ENCODE peak calls at places on chromosomes 7 and 10, in seven cellular contexts. A is GM12864, N is colonic mucosa, F is endodermal cell, Q is fibroblast of villous mesenchyme, I is brain microvascular endothelial cell, Y is fibroblast of lung. L is an unnamed sample.
A peak's percentile ranks its signal among the peaks of the same experiment; 100 is the strongest.

GRCh38 chr7:66296555-66296954 is 91.4 kb downstream of the TPST1 start:
- DNase-seq in A (no peak), N (no peak), F (no peak), Q (peak; percentile 72), I (no peak), Y (peak; percentile 86), L (peak; percentile 58)

GRCh38 chr10:120582753-120583152 is 125.7 kb downstream of the PLPP4 start:
- DNase-seq in A (no peak), N (no peak), F (no peak), Q (no peak), I (no peak), Y (no peak), L (no peak)

GRCh38 chr7:94962661-94963060 is 55.3 kb downstream of the PPP1R9A start:
- DNase-seq in A (no peak), N (no peak), F (no peak), Q (no peak), I (no peak), Y (no peak), L (no peak)

GRCh38 chr7:11698273-11698930 is 133.6 kb downstream of the THSD7A start:
- DNase-seq in A (no peak), N (no peak), F (no peak), Q (no peak), I (no peak), Y (no peak), L (no peak)

GRCh38 chr10:46328853-46329689 is 42.3 kb downstream of the ANTXRL start:
- DNase-seq in A (no peak), N (no peak), F (no peak), Q (no peak), I (no peak), Y (no peak), L (no peak)

GRCh38 chr10:102735065-102735562 is 8.6 kb upstream of the WBP1L start:
- DNase-seq in A (no peak), N (no peak), F (peak; percentile 68), Q (no peak), I (no peak), Y (no peak), L (peak; percentile 11)

GRCh38 chr10:123301077-123301875 is 147.1 kb downstream of the BUB3 start:
- DNase-seq in A (no peak), N (no peak), F (peak; percentile 11), Q (no peak), I (no peak), Y (peak; percentile 19), L (peak; percentile 62)

GRCh38 chr10:46084321-46085165 is 38.5 kb upstream of the MSMB start:
- DNase-seq in A (no peak), N (no peak), F (no peak), Q (peak; percentile 50), I (no peak), Y (no peak), L (no peak)

GRCh38 chr7:157004839-157005455 is 5.5 kb downstream of the MNX1 start:
- DNase-seq in A (no peak), N (no peak), F (peak; percentile 70), Q (no peak), I (no peak), Y (no peak), L (no peak)

GRCh38 chr7:55432937-55433784 is 68.0 kb downstream of the LANCL2 start:
- DNase-seq in A (peak; percentile 16), N (no peak), F (peak; percentile 67), Q (peak; percentile 58), I (no peak), Y (peak; percentile 58), L (peak; percentile 44)

GRCh38 chr10:119342017-119342734 is 134.8 kb downstream of the GRK5 start:
- DNase-seq in A (no peak), N (peak; percentile 34), F (no peak), Q (peak; percentile 33), I (no peak), Y (peak; percentile 66), L (no peak)

GRCh38 chr10:48550071-48550691 is 54.7 kb downstream of the ARHGAP22 start:
- DNase-seq in A (no peak), N (no peak), F (peak; percentile 41), Q (no peak), I (no peak), Y (no peak), L (no peak)

GRCh38 chr10:132790934-132791829 is 5.2 kb upstream of the NKX6-2 start:
- DNase-seq in A (no peak), N (no peak), F (no peak), Q (no peak), I (no peak), Y (no peak), L (no peak)

GRCh38 chr10:43233601-43234430 is 33.0 kb downstream of the RASGEF1A start:
- DNase-seq in A (no peak), N (no peak), F (peak; percentile 27), Q (no peak), I (no peak), Y (no peak), L (no peak)

GRCh38 chr7:79459381-79459780 is 5.9 kb upstream of the MAGI2 start:
- DNase-seq in A (no peak), N (no peak), F (no peak), Q (peak; percentile 76), I (no peak), Y (peak; percentile 69), L (no peak)

GRCh38 chr10:68330852-68331454 is 911 bp upstream of the HNRNPH3 start:
- DNase-seq in A (no peak), N (peak; percentile 46), F (peak; percentile 53), Q (peak; percentile 33), I (no peak), Y (peak; percentile 54), L (peak; percentile 49)

GRCh38 chr10:110725809-110726641 is 81.9 kb downstream of the RBM20 start:
- DNase-seq in A (no peak), N (no peak), F (peak; percentile 66), Q (no peak), I (peak; percentile 65), Y (no peak), L (peak; percentile 52)

DNA sequence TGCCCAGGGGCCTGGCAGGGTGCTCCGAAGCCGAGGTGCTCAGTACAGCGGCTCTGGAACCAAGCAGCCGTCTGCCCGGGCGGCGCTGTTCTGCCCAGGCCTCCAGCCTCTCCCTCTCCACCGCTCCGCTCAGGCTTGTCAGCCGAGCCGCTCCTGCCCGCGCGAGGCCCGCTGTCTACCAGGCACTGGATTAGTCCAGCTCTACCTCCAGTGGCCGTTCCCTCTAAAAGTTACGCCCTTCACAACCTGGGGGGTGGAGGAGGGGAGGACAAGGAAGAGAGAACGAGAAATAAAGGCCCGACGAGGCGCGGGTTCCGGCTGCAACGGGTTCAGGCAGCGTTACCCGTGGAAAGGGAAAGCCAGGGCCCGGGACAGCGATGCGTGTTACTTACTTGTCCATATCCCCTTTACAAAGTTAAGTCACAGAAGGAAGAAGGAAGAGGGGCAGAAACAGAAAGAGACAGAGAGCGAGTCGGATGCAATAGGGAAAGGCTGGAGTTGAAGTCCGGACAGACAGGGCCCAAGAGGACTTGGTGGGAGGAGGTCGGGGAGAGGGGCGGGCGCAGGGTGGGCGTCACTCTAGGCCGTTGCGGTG is 2.9 kb downstream of the SP8 start:
- DNase-seq in A (no peak), N (peak; percentile 33), F (peak; percentile 88), Q (no peak), I (no peak), Y (no peak), L (no peak)
- H3K4me3 ChIP-seq in A (no peak overlapping the region), N (peak overlapping the region; percentile 17), F (peak overlapping the region; percentile 83), Q (peak overlapping the region; percentile 2), I (no peak overlapping the region), Y (no peak overlapping the region), L (no peak overlapping the region)

GRCh38 chr7:74674166-74674565 is 16.6 kb downstream of the GTF2I start:
- DNase-seq in A (no peak), N (no peak), F (no peak), Q (no peak), I (no peak), Y (no peak), L (no peak)

GRCh38 chr7:74671573-74671972 is 14.1 kb downstream of the GTF2I start:
- DNase-seq in A (no peak), N (no peak), F (no peak), Q (no peak), I (no peak), Y (no peak), L (no peak)

GRCh38 chr7:74672343-74672915 is 14.9 kb downstream of the GTF2I start:
- DNase-seq in A (no peak), N (no peak), F (no peak), Q (peak; percentile 22), I (no peak), Y (no peak), L (no peak)
- TF ChIP-seq CTCF in A (no peak), N (no peak), F (no peak), Q (no peak), I (no peak), Y (no peak), L (no peak)

GRCh38 chr7:74228951-74229900 is 19.4 kb downstream of the LAT2 start:
- DNase-seq in A (no peak), N (no peak), F (no peak), Q (no peak), I (no peak), Y (no peak), L (no peak)
- H3K4me3 ChIP-seq in A (no peak overlapping the region), N (no peak overlapping the region), F (no peak overlapping the region), Q (no peak overlapping the region), I (no peak overlapping the region), Y (no peak overlapping the region), L (no peak overlapping the region)

DNA sequence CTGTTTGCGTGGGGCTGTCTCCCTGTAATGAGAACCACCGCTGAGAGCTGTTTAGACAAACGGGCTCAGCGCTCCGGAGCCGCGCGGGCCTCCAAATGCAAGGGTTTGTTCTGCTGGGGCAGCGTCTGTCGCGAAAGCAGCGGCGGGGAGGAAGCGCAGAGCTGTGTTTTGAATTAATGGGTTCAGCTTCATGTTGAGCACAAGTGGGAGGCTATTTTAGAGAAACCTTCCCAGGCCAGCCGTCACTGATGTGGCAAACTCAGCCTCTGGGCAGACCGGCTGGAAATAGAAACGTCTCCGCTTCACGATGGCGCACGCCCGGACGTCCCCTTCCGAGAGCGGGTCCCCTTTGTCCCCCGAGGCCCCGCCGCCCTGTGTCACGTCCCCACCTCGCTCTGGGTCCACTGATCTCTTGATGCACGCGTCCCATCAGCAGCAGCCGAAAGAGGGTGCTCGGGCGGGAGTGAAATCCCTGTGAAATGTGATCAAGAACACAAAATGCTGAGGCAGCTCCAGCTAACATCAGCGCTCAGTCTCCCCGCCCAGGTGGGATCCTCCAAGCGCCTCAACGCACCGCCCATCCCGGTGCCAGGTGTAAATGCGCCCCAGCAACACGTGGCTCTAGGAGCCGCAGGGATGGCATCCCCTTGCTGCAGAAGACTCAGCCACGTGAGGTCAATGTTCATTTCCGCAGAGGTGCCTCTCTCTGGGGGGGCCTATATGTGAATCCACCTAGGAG is 44.9 kb downstream of the BAMBI start:
- DNase-seq in A (no peak), N (no peak), F (peak; percentile 90), Q (peak; percentile 53), I (peak; percentile 14), Y (peak; percentile 34), L (peak; percentile 51)
- TF ChIP-seq CTCF in A (no peak), N (no peak), F (no peak), Q (no peak), I (peak; percentile 30), Y (no peak), L (no peak)

DNA sequence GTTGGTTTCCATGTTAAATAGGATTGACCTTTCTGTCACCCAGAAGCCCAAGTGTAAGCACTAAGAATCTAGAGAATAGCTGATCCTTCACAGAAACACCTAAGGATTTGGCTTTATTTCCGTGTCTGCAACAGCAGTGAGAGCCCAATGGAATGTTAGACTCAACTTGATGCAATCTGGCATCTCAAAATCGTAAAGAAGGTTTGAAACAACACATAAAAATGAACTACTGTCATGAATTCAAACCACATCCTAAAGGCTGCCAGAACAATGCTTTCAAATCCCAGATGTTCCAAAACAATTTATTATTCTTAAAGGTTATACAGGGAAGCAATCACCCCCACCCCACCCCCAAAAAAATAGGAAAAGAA is 18.6 kb downstream of the PPP1R3C start:
- DNase-seq in A (no peak), N (no peak), F (no peak), Q (peak; percentile 97), I (peak; percentile 77), Y (peak; percentile 89), L (peak; percentile 74)
- H3K4me3 ChIP-seq in A (no peak overlapping the region), N (no peak overlapping the region), F (no peak overlapping the region), Q (no peak overlapping the region), I (no peak overlapping the region), Y (no peak overlapping the region), L (no peak overlapping the region)

L was measured in cardiac fibroblast.